ENCODE peak calls at places on chromosomes 1 and 21, in five cellular contexts. S is coronary artery, O is B cell, C is ELF-1, I is RPMI7951. D is an unnamed sample.
A peak's percentile ranks its signal among the peaks of the same experiment; 100 is the strongest.

GRCh38 chr1:25123551-25123950 is 108.8 kb downstream of the SYF2 start:
- DNase-seq in I (no peak), O (no peak), C (no peak), S (no peak), D (peak; percentile 17)

GRCh38 chr1:85116856-85117255 is 68.6 kb upstream of the MCOLN3 start:
- DNase-seq in O (no peak), C (no peak), S (no peak), I (no peak), D (no peak)

GRCh38 chr1:209850342-209850979 is 22.7 kb downstream of the UTP25 start:
- DNase-seq in O (peak; percentile 67), I (peak; percentile 69), C (peak; percentile 49), S (no peak), D (peak; percentile 83)

GRCh38 chr1:4002061-4002521 is 102.0 kb upstream of the C1orf174 start:
- DNase-seq in S (no peak), I (no peak), C (no peak), O (no peak), D (no peak)

GRCh38 chr1:100265562-100265930 is 470 bp upstream of the RTCA start:
- DNase-seq in S (no peak), I (peak; percentile 51), O (no peak), C (no peak), D (no peak)

GRCh38 chr1:145696630-145696960 is 10.6 kb downstream of the PDZK1 start:
- DNase-seq in I (no peak), C (no peak), S (no peak), O (no peak), D (no peak)

GRCh38 chr1:112083487-112083886 is 94.0 kb upstream of the KCND3 start:
- DNase-seq in I (peak; percentile 27), O (no peak), C (peak; percentile 5), S (no peak), D (peak; percentile 55)

GRCh38 chr1:59879556-59879955 is 47.0 kb downstream of the CYP2J2 start:
- DNase-seq in C (peak; percentile 60), S (no peak), O (no peak), I (peak; percentile 49), D (peak; percentile 73)

GRCh38 chr1:201267481-201268229 is 15.7 kb upstream of the PKP1 start:
- DNase-seq in C (no peak), S (peak; percentile 40), I (peak; percentile 74), O (no peak), D (no peak)

GRCh38 chr1:86067626-86068025 is 88.9 kb downstream of the COL24A1 start:
- DNase-seq in O (no peak), C (no peak), I (no peak), S (no peak), D (peak; percentile 7)

GRCh38 chr1:184597652-184598357 is 156.9 kb downstream of the EDEM3 start:
- DNase-seq in C (no peak), O (no peak), S (no peak), I (no peak), D (no peak)

GRCh38 chr1:206739411-206740076 is 31.0 kb upstream of the IL19 start:
- DNase-seq in O (peak; percentile 56), C (peak; percentile 83), S (no peak), I (peak; percentile 81), D (no peak)

GRCh38 chr1:28428012-28428411 is 58.5 kb downstream of the PHACTR4 start:
- DNase-seq in S (no peak), C (no peak), I (no peak), O (no peak), D (no peak)

GRCh38 chr1:110593905-110594304 is 12.3 kb downstream of the KCNA2 start:
- DNase-seq in O (no peak), I (no peak), S (no peak), C (no peak), D (no peak)

GRCh38 chr1:32892368-32893197 is 6.3 kb downstream of the HPCA start:
- DNase-seq in C (peak; percentile 89), O (no peak), S (no peak), I (peak; percentile 57), D (peak; percentile 80)

GRCh38 chr21:45283019-45283610 is 4.6 kb downstream of the POFUT2 start:
- DNase-seq in O (no peak), I (no peak), C (no peak), S (peak; percentile 52), D (no peak)

GRCh38 chr1:16203550-16203949 is 8.9 kb downstream of the ARHGEF19 start:
- DNase-seq in S (no peak), O (no peak), I (no peak), C (no peak), D (no peak)

GRCh38 chr1:174222166-174222949 is 63.0 kb downstream of the RABGAP1L start:
- DNase-seq in I (peak; percentile 46), S (no peak), O (no peak), C (no peak), D (peak; percentile 37)

GRCh38 chr1:84834419-84835064 is 58.5 kb downstream of the LPAR3 start:
- DNase-seq in S (no peak), C (no peak), I (peak; percentile 25), O (no peak), D (peak; percentile 69)

GRCh38 chr21:31609081-31609480 is 50.4 kb upstream of the SOD1 start:
- DNase-seq in O (no peak), I (peak; percentile 14), S (no peak), C (no peak), D (peak; percentile 12)

GRCh38 chr1:165161130-165161529 is 195.4 kb downstream of the LMX1A start:
- DNase-seq in C (no peak), O (no peak), S (no peak), I (peak; percentile 17), D (peak; percentile 29)

GRCh38 chr1:84141177-84142003 is 2.7 kb upstream of the PRKACB start:
- DNase-seq in O (no peak), C (no peak), I (peak; percentile 27), S (no peak), D (no peak)

GRCh38 chr1:3237570-3237969 is 168.6 kb downstream of the PRDM16 start:
- DNase-seq in I (no peak), O (no peak), S (no peak), C (no peak), D (no peak)

GRCh38 chr1:59315529-59316433 is 18.9 kb downstream of the FGGY start:
- DNase-seq in O (no peak), C (no peak), I (no peak), S (no peak), D (peak; percentile 71)

GRCh38 chr1:174800221-174800791 is 199.4 kb upstream of the CACYBP start:
- DNase-seq in O (no peak), S (no peak), I (no peak), C (peak; percentile 22), D (peak; percentile 34)

GRCh38 chr1:64745986-64746940 is 1.4 kb downstream of the RAVER2 start:
- DNase-seq in S (no peak), I (peak; percentile 13), O (no peak), C (no peak), D (no peak)

GRCh38 chr1:89833183-89834077 is 12.6 kb downstream of the LRRC8D start:
- DNase-seq in C (peak; percentile 14), I (peak; percentile 24), O (no peak), S (no peak), D (peak; percentile 35)

GRCh38 chr1:51417496-51418383 is 87.4 kb upstream of the TTC39A start:
- DNase-seq in S (no peak), O (no peak), C (no peak), I (no peak), D (peak; percentile 71)

GRCh38 chr1:7893529-7894180 is 40.8 kb upstream of the UTS2 start:
- DNase-seq in O (no peak), S (no peak), I (peak; percentile 90), C (no peak), D (peak; percentile 95)

D was measured in astrocyte of the hippocampus.